ENCODE peak calls at places on chromosomes 4 and X, in four cellular contexts. L is nephron progenitor cell, O is cardiac fibroblast, F is NCI-H2081. S is an unnamed sample.

GRCh38 chrX:55522577-55523254 is 33.1 kb upstream of the USP51 start:
- DNase-seq in L (no peak), O (no peak), F (no peak), S (no peak)

GRCh38 chr4:182748949-182749348 is 168.2 kb downstream of the DCTD start:
- DNase-seq in L (no peak), O (peak; percentile 16), F (no peak), S (no peak)

GRCh38 chrX:115949900-115950822 is 220.4 kb upstream of the AGTR2 start:
- DNase-seq in L (no peak), O (no peak), F (peak; percentile 38), S (no peak)

GRCh38 chr4:8345946-8346814 is 76.6 kb downstream of the HTRA3 start:
- DNase-seq in L (no peak), O (no peak), F (no peak), S (no peak)

GRCh38 chr4:95539056-95539455 is 9.7 kb downstream of the UNC5C start:
- DNase-seq in L (no peak), O (peak; percentile 57), F (no peak), S (no peak)

GRCh38 chr4:6478546-6479220 is 6.3 kb upstream of the PPP2R2C start:
- DNase-seq in L (no peak), O (no peak), F (no peak), S (no peak)

GRCh38 chrX:52979993-52980392 is 21.7 kb upstream of the FAM156A start:
- DNase-seq in L (no peak), O (no peak), F (no peak), S (no peak)

GRCh38 chr4:150065740-150066139 is 12.5 kb upstream of the DCLK2 start:
- DNase-seq in L (no peak), O (no peak), F (no peak), S (no peak)

GRCh38 chr4:13151178-13151577 is 333.0 kb downstream of the RAB28 start:
- DNase-seq in L (no peak), O (no peak), F (no peak), S (no peak)

GRCh38 chrX:103356023-103356798 is at the start of gene TCEAL9:
- DNase-seq in L (peak; percentile 30), O (peak; percentile 81), F (peak; percentile 83), S (no peak)

GRCh38 chr4:143184503-143185252 is at the start of gene USP38:
- DNase-seq in L (peak; percentile 88), O (peak; percentile 95), F (peak; percentile 92), S (peak; percentile 94)

GRCh38 chrX:41722816-41723215 is 1.2 kb upstream of the GPR82 start:
- DNase-seq in L (no peak), O (peak; percentile 43), F (no peak), S (no peak)

GRCh38 chr4:53730431-53730830 is 139.1 kb upstream of the LNX1 start:
- DNase-seq in L (no peak), O (no peak), F (no peak), S (no peak)

GRCh38 chrX:129576539-129576938 is 36.5 kb downstream of the OCRL start:
- DNase-seq in L (no peak), O (no peak), F (no peak), S (no peak)